ENCODE peak calls at places on chromosomes 1 and 21, in six cellular contexts. I, X, C, A, Z and N are unnamed samples.

GRCh38 chr1:36083635-36084501 is at the start of gene TEKT2:
- DNase-seq in Z (no peak), A (no peak), C (peak), I (peak), X (no peak), N (no peak)

GRCh38 chr1:193131266-193131860 is 9.5 kb downstream of the CDC73 start:
- DNase-seq in X (no peak), I (no peak), Z (no peak), A (no peak), C (no peak), N (no peak)

GRCh38 chr1:228980232-228980969 is 245.1 kb downstream of the RHOU start:
- DNase-seq in I (no peak), C (no peak), A (no peak), X (no peak), Z (no peak), N (no peak)

GRCh38 chr1:234924450-234925355 is 203.9 kb downstream of the TOMM20 start:
- DNase-seq in Z (no peak), C (no peak), A (no peak), I (no peak), X (no peak), N (no peak)

GRCh38 chr1:211247921-211248320 is 11.2 kb upstream of the RCOR3 start:
- DNase-seq in X (no peak), C (no peak), Z (no peak), I (no peak), A (no peak), N (no peak)

GRCh38 chr1:29197590-29197924 is 15.9 kb upstream of the SRSF4 start:
- DNase-seq in Z (peak), X (peak), A (no peak), C (peak), I (peak), N (no peak)

GRCh38 chr1:61160526-61160925 is 78.2 kb downstream of the NFIA start:
- DNase-seq in I (no peak), C (peak), Z (no peak), X (no peak), A (no peak), N (no peak)

GRCh38 chr1:207049974-207050391 is 1.0 kb downstream of the YOD1 start:
- DNase-seq in I (no peak), X (peak), A (no peak), Z (peak), C (peak), N (no peak)

GRCh38 chr1:221294244-221294643 is 415.0 kb downstream of the HLX start:
- DNase-seq in C (no peak), A (no peak), X (no peak), I (no peak), Z (no peak), N (no peak)

GRCh38 chr1:68372487-68372886 is 77.3 kb downstream of the RPE65 start:
- DNase-seq in I (peak), A (no peak), X (no peak), Z (no peak), C (no peak), N (no peak)

GRCh38 chr21:40120944-40121575 is 253.8 kb downstream of the PCP4 start:
- DNase-seq in C (no peak), X (peak), A (no peak), Z (no peak), I (peak), N (no peak)

GRCh38 chr1:228986093-228986904 is 251.0 kb downstream of the RHOU start:
- DNase-seq in I (no peak), A (peak), C (no peak), Z (peak), X (no peak), N (no peak)

GRCh38 chr1:151710187-151710586 is 6.4 kb downstream of the CELF3 start:
- DNase-seq in C (no peak), A (no peak), Z (no peak), I (peak), X (no peak), N (no peak)

GRCh38 chr1:107198581-107198980 is 57.7 kb downstream of the NTNG1 start:
- DNase-seq in C (no peak), X (no peak), Z (no peak), A (no peak), I (no peak), N (no peak)

GRCh38 chr1:194133152-194133551 is 946.7 kb upstream of the B3GALT2 start:
- DNase-seq in C (no peak), Z (no peak), I (no peak), X (no peak), A (no peak), N (no peak)

GRCh38 chr1:207259391-207259790 is 62.1 kb upstream of the CD55 start:
- DNase-seq in A (no peak), I (peak), C (peak), X (no peak), Z (no peak), N (no peak)

GRCh38 chr1:202016717-202017384 is 6.5 kb downstream of the ELF3 start:
- DNase-seq in A (no peak), I (no peak), C (no peak), Z (no peak), X (no peak), N (no peak)

GRCh38 chr1:50152236-50152635 is 43.5 kb downstream of the ELAVL4 start:
- DNase-seq in I (no peak), C (no peak), Z (no peak), X (no peak), A (no peak), N (no peak)

GRCh38 chr1:52603680-52604501 is 1.7 kb downstream of the GPX7 start:
- DNase-seq in Z (no peak), X (no peak), C (peak), A (no peak), I (no peak), N (no peak)

GRCh38 chr1:14366361-14367018 is 232.0 kb upstream of the KAZN start:
- DNase-seq in X (no peak), C (peak), I (peak), A (no peak), Z (no peak), N (no peak)

GRCh38 chr21:46121286-46122221 is 23.6 kb downstream of the COL6A2 start:
- DNase-seq in C (no peak), I (no peak), X (no peak), A (peak), Z (peak), N (no peak)

GRCh38 chr1:83901547-83902155 is 97.3 kb downstream of the TTLL7 start:
- DNase-seq in A (no peak), I (no peak), X (no peak), C (no peak), Z (peak), N (no peak)

GRCh38 chr1:164707868-164708331 is 148.9 kb downstream of the PBX1 start:
- DNase-seq in C (peak), I (no peak), Z (peak), X (no peak), A (peak), N (no peak)

GRCh38 chr1:58324551-58324950 is 222.0 kb downstream of the OMA1 start:
- DNase-seq in Z (no peak), X (no peak), A (no peak), C (no peak), I (no peak), N (no peak)

GRCh38 chr1:62295921-62296451 is 23.2 kb downstream of the KANK4 start:
- DNase-seq in X (no peak), C (peak), I (no peak), A (no peak), Z (no peak), N (no peak)

GRCh38 chr1:65319141-65319540 is 9.8 kb downstream of the DNAJC6 start:
- DNase-seq in Z (no peak), C (no peak), A (no peak), I (no peak), X (no peak), N (no peak)

GRCh38 chr1:62810420-62811274 is 26.7 kb downstream of the ATG4C start:
- DNase-seq in C (no peak), X (no peak), Z (no peak), A (no peak), I (no peak), N (no peak)

GRCh38 chr1:161439280-161440232 is 65.7 kb upstream of the FCGR2A start:
- DNase-seq in A (no peak), X (peak), C (peak), Z (no peak), I (peak), N (no peak)

GRCh38 chr1:208604295-208604694 is 360.1 kb upstream of the PLXNA2 start:
- DNase-seq in A (no peak), C (no peak), Z (no peak), X (no peak), I (no peak), N (no peak)

GRCh38 chr1:55214214-55214902 is 806 bp downstream of the USP24 start:
- DNase-seq in Z (peak), C (peak), A (peak), I (peak), X (no peak), N (peak)

GRCh38 chr1:245807306-245807705 is 652.5 kb downstream of the KIF26B start:
- DNase-seq in I (no peak), C (peak), X (no peak), Z (no peak), A (no peak), N (no peak)

GRCh38 chr1:93865253-93865652 is 13.8 kb downstream of the DNTTIP2 start:
- DNase-seq in Z (no peak), A (no peak), I (no peak), X (no peak), C (no peak), N (no peak)

GRCh38 chr1:110067429-110067956 is 3.0 kb downstream of the ALX3 start:
- DNase-seq in A (no peak), X (no peak), C (no peak), Z (no peak), I (peak), N (no peak)

GRCh38 chr1:27885114-27885528 is 12.8 kb downstream of the THEMIS2 start:
- DNase-seq in I (no peak), Z (no peak), X (no peak), A (no peak), C (no peak), N (no peak)

GRCh38 chr21:36005018-36005417 is 55.3 kb downstream of the SETD4 start:
- DNase-seq in Z (no peak), I (no peak), C (peak), X (no peak), A (peak), N (no peak)